ENCODE peak calls at places on chromosomes 3 and 15, in nine cellular contexts. One of them, this sample, is unnamed.
A peak's percentile ranks its signal among the peaks of the same experiment; 100 is the strongest.

GRCh38 chr15:77075528-77075927 is 4.6 kb upstream of the TSPAN3 start:
- DNase-seq in adrenal gland: peak; percentile 80
- DNase-seq in fibroblast of mammary gland: no peak
- DNase-seq in A549: no peak
- DNase-seq in OCI-LY7: no peak
- DNase-seq in HFFc6: peak; percentile 45
- DNase-seq in activated B cell treated with CpG ODN at 0.5 μM for 24 hours: no peak
- DNase-seq in fibroblast of lung: no peak
- DNase-seq in AG04450: no peak
- DNase-seq in this sample: no peak

GRCh38 chr3:38229036-38229435 is 36.6 kb upstream of the SLC22A13 start:
- DNase-seq in fibroblast of mammary gland: peak; percentile 21
- DNase-seq in activated B cell treated with CpG ODN at 0.5 μM for 24 hours: no peak
- DNase-seq in OCI-LY7: no peak
- DNase-seq in A549: no peak
- DNase-seq in AG04450: no peak
- DNase-seq in adrenal gland: no peak
- DNase-seq in fibroblast of lung: peak; percentile 13
- DNase-seq in HFFc6: no peak
- DNase-seq in this sample: no peak

GRCh38 chr3:178436773-178437172 is 99.5 kb upstream of the KCNMB2 start:
- DNase-seq in AG04450: no peak
- DNase-seq in fibroblast of mammary gland: peak; percentile 69
- DNase-seq in fibroblast of lung: peak; percentile 73
- DNase-seq in A549: peak; percentile 22
- DNase-seq in activated B cell treated with CpG ODN at 0.5 μM for 24 hours: no peak
- DNase-seq in adrenal gland: no peak
- DNase-seq in HFFc6: peak; percentile 37
- DNase-seq in OCI-LY7: peak; percentile 52
- DNase-seq in this sample: no peak

GRCh38 chr3:101942356-101942755 is 93.0 kb downstream of the NFKBIZ start:
- DNase-seq in fibroblast of lung: peak; percentile 26
- DNase-seq in OCI-LY7: peak; percentile 43
- DNase-seq in AG04450: no peak
- DNase-seq in HFFc6: no peak
- DNase-seq in fibroblast of mammary gland: peak; percentile 27
- DNase-seq in activated B cell treated with CpG ODN at 0.5 μM for 24 hours: no peak
- DNase-seq in adrenal gland: no peak
- DNase-seq in A549: no peak
- DNase-seq in this sample: no peak

GRCh38 chr15:62469874-62470688 is 305.0 kb upstream of the C2CD4B start:
- DNase-seq in A549: no peak
- DNase-seq in fibroblast of lung: peak; percentile 81
- DNase-seq in adrenal gland: no peak
- DNase-seq in activated B cell treated with CpG ODN at 0.5 μM for 24 hours: no peak
- DNase-seq in AG04450: peak; percentile 54
- DNase-seq in HFFc6: peak; percentile 89
- DNase-seq in OCI-LY7: no peak
- DNase-seq in fibroblast of mammary gland: peak; percentile 90
- DNase-seq in this sample: no peak

GRCh38 chr15:75904241-75904631 is 558 bp downstream of the FBXO22 start:
- DNase-seq in adrenal gland: peak; percentile 38
- DNase-seq in OCI-LY7: peak; percentile 44
- DNase-seq in activated B cell treated with CpG ODN at 0.5 μM for 24 hours: no peak
- DNase-seq in A549: peak; percentile 59
- DNase-seq in fibroblast of mammary gland: peak; percentile 37
- DNase-seq in fibroblast of lung: peak; percentile 34
- DNase-seq in AG04450: no peak
- DNase-seq in HFFc6: peak; percentile 10
- DNase-seq in this sample: no peak

GRCh38 chr3:156605686-156606605 is 51.0 kb upstream of the SSR3 start:
- DNase-seq in A549: no peak
- DNase-seq in activated B cell treated with CpG ODN at 0.5 μM for 24 hours: no peak
- DNase-seq in AG04450: no peak
- DNase-seq in fibroblast of lung: peak; percentile 74
- DNase-seq in OCI-LY7: no peak
- DNase-seq in adrenal gland: peak; percentile 13
- DNase-seq in fibroblast of mammary gland: peak; percentile 78
- DNase-seq in HFFc6: peak; percentile 83
- DNase-seq in this sample: no peak

GRCh38 chr3:125207949-125208568 is 4.5 kb downstream of the SLC12A8 start:
- DNase-seq in adrenal gland: no peak
- DNase-seq in A549: no peak
- DNase-seq in AG04450: no peak
- DNase-seq in HFFc6: no peak
- DNase-seq in fibroblast of mammary gland: peak; percentile 33
- DNase-seq in OCI-LY7: no peak
- DNase-seq in fibroblast of lung: no peak
- DNase-seq in activated B cell treated with CpG ODN at 0.5 μM for 24 hours: no peak
- DNase-seq in this sample: no peak

GRCh38 chr3:5017953-5018531 is 38.8 kb downstream of the BHLHE40 start:
- DNase-seq in fibroblast of lung: peak; percentile 49
- DNase-seq in AG04450: no peak
- DNase-seq in adrenal gland: peak; percentile 56
- DNase-seq in OCI-LY7: no peak
- DNase-seq in fibroblast of mammary gland: peak; percentile 72
- DNase-seq in A549: peak; percentile 86
- DNase-seq in HFFc6: no peak
- DNase-seq in activated B cell treated with CpG ODN at 0.5 μM for 24 hours: no peak
- DNase-seq in this sample: peak; percentile 35

GRCh38 chr15:37059051-37059450 is 41.3 kb downstream of the MEIS2 start:
- DNase-seq in fibroblast of lung: peak; percentile 94
- DNase-seq in OCI-LY7: no peak
- DNase-seq in activated B cell treated with CpG ODN at 0.5 μM for 24 hours: no peak
- DNase-seq in fibroblast of mammary gland: peak; percentile 75
- DNase-seq in HFFc6: peak; percentile 67
- DNase-seq in adrenal gland: no peak
- DNase-seq in AG04450: peak; percentile 73
- DNase-seq in A549: no peak
- DNase-seq in this sample: peak; percentile 42

GRCh38 chr15:27059610-27060202 is 88.7 kb downstream of the GABRG3 start:
- DNase-seq in OCI-LY7: peak; percentile 44
- DNase-seq in fibroblast of mammary gland: peak; percentile 26
- DNase-seq in adrenal gland: peak; percentile 74
- DNase-seq in HFFc6: peak; percentile 12
- DNase-seq in fibroblast of lung: peak; percentile 56
- DNase-seq in AG04450: no peak
- DNase-seq in A549: peak; percentile 75
- DNase-seq in activated B cell treated with CpG ODN at 0.5 μM for 24 hours: no peak
- DNase-seq in this sample: peak; percentile 2

GRCh38 chr15:29708519-29708918 is 113.7 kb downstream of the TJP1 start:
- DNase-seq in adrenal gland: no peak
- DNase-seq in AG04450: no peak
- DNase-seq in activated B cell treated with CpG ODN at 0.5 μM for 24 hours: no peak
- DNase-seq in OCI-LY7: no peak
- DNase-seq in fibroblast of mammary gland: peak; percentile 13
- DNase-seq in fibroblast of lung: no peak
- DNase-seq in HFFc6: no peak
- DNase-seq in A549: no peak
- DNase-seq in this sample: no peak

GRCh38 chr3:4449043-4449803 is 17.8 kb downstream of the SUMF1 start:
- DNase-seq in HFFc6: no peak
- DNase-seq in A549: no peak
- DNase-seq in AG04450: no peak
- DNase-seq in activated B cell treated with CpG ODN at 0.5 μM for 24 hours: no peak
- DNase-seq in fibroblast of lung: no peak
- DNase-seq in adrenal gland: no peak
- DNase-seq in fibroblast of mammary gland: no peak
- DNase-seq in OCI-LY7: no peak
- DNase-seq in this sample: no peak

GRCh38 chr3:183149915-183150825 is 12.4 kb downstream of the LAMP3 start:
- DNase-seq in adrenal gland: no peak
- DNase-seq in HFFc6: no peak
- DNase-seq in AG04450: no peak
- DNase-seq in fibroblast of mammary gland: peak; percentile 10
- DNase-seq in fibroblast of lung: peak; percentile 38
- DNase-seq in OCI-LY7: no peak
- DNase-seq in activated B cell treated with CpG ODN at 0.5 μM for 24 hours: no peak
- DNase-seq in A549: no peak
- DNase-seq in this sample: no peak

GRCh38 chr3:197029511-197030167 is at the start of gene MELTF:
- DNase-seq in AG04450: peak; percentile 21
- DNase-seq in adrenal gland: peak; percentile 35
- DNase-seq in activated B cell treated with CpG ODN at 0.5 μM for 24 hours: peak; percentile 83
- DNase-seq in A549: peak; percentile 75
- DNase-seq in fibroblast of lung: peak; percentile 72
- DNase-seq in HFFc6: no peak
- DNase-seq in fibroblast of mammary gland: peak; percentile 64
- DNase-seq in OCI-LY7: peak; percentile 83
- DNase-seq in this sample: peak; percentile 11

GRCh38 chr3:49972656-49973055 is 32.7 kb downstream of the RBM6 start:
- DNase-seq in HFFc6: no peak
- DNase-seq in fibroblast of mammary gland: no peak
- DNase-seq in OCI-LY7: no peak
- DNase-seq in AG04450: no peak
- DNase-seq in adrenal gland: no peak
- DNase-seq in activated B cell treated with CpG ODN at 0.5 μM for 24 hours: no peak
- DNase-seq in A549: no peak
- DNase-seq in fibroblast of lung: no peak
- DNase-seq in this sample: no peak

GRCh38 chr3:70726096-70726745 is 413.8 kb upstream of the MDFIC2 start:
- DNase-seq in adrenal gland: no peak
- DNase-seq in activated B cell treated with CpG ODN at 0.5 μM for 24 hours: no peak
- DNase-seq in A549: no peak
- DNase-seq in fibroblast of mammary gland: no peak
- DNase-seq in fibroblast of lung: no peak
- DNase-seq in AG04450: no peak
- DNase-seq in OCI-LY7: no peak
- DNase-seq in HFFc6: no peak
- DNase-seq in this sample: no peak

GRCh38 chr3:20648921-20649381 is 462.9 kb upstream of the SGO1 start:
- DNase-seq in HFFc6: peak; percentile 48
- DNase-seq in adrenal gland: no peak
- DNase-seq in A549: no peak
- DNase-seq in activated B cell treated with CpG ODN at 0.5 μM for 24 hours: no peak
- DNase-seq in AG04450: no peak
- DNase-seq in OCI-LY7: no peak
- DNase-seq in fibroblast of mammary gland: peak; percentile 85
- DNase-seq in fibroblast of lung: peak; percentile 20
- DNase-seq in this sample: peak; percentile 71

DNA sequence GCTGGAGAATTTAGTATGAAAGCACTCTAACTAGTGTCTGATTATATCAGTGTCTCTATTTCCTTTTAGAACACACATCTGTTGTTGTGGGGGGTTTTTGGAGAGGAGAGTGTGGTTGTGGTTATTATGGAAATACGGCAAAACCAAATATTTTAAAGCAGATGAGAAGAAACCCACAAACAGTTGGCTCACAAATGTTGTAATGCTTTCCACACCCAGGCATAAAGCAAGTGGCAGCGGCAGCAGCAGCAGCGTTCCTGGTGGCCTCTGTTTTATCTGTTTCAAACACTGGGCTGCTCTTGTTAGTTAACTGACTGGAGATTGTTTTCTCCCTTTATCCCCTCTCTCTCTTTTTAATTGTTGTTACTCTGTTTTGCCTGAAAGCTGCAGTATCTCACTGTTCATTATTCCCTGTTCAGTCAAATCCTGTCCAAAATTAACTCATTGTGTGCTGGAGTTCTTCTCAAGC is 1045.5 kb upstream of the NR2F2 start:
- DNase-seq in fibroblast of mammary gland: peak; percentile 61
- DNase-seq in A549: no peak
- DNase-seq in adrenal gland: no peak
- DNase-seq in OCI-LY7: no peak
- DNase-seq in activated B cell treated with CpG ODN at 0.5 μM for 24 hours: no peak
- DNase-seq in AG04450: no peak
- DNase-seq in HFFc6: peak; percentile 31
- DNase-seq in fibroblast of lung: peak; percentile 89
- DNase-seq in this sample: no peak
- TF ChIP-seq CTCF in fibroblast of mammary gland: peak; percentile 19
- TF ChIP-seq CTCF in A549: no peak
- TF ChIP-seq CTCF in adrenal gland: no peak
- TF ChIP-seq CTCF in OCI-LY7: no peak
- TF ChIP-seq CTCF in activated B cell treated with CpG ODN at 0.5 μM for 24 hours: no peak
- TF ChIP-seq CTCF in AG04450: peak; percentile 28
- TF ChIP-seq CTCF in HFFc6: peak; percentile 27
- TF ChIP-seq CTCF in fibroblast of lung: peak; percentile 38
- TF ChIP-seq CTCF in this sample: peak; percentile 8

GRCh38 chr3:81339040-81339845 is 422.2 kb downstream of the GBE1 start:
- DNase-seq in HFFc6: no peak
- DNase-seq in activated B cell treated with CpG ODN at 0.5 μM for 24 hours: no peak
- DNase-seq in A549: peak; percentile 24
- DNase-seq in fibroblast of mammary gland: peak; percentile 13
- DNase-seq in AG04450: no peak
- DNase-seq in adrenal gland: no peak
- DNase-seq in fibroblast of lung: peak; percentile 3
- DNase-seq in OCI-LY7: peak; percentile 13
- DNase-seq in this sample: no peak
- TF ChIP-seq CTCF in HFFc6: peak; percentile 84
- TF ChIP-seq CTCF in activated B cell treated with CpG ODN at 0.5 μM for 24 hours: no peak
- TF ChIP-seq CTCF in A549: peak; percentile 53
- TF ChIP-seq CTCF in fibroblast of mammary gland: peak; percentile 59
- TF ChIP-seq CTCF in AG04450: peak; percentile 54
- TF ChIP-seq CTCF in adrenal gland: peak; percentile 11
- TF ChIP-seq CTCF in fibroblast of lung: peak; percentile 43
- TF ChIP-seq CTCF in OCI-LY7: peak; percentile 79
- TF ChIP-seq CTCF in this sample: peak; percentile 47

DNA sequence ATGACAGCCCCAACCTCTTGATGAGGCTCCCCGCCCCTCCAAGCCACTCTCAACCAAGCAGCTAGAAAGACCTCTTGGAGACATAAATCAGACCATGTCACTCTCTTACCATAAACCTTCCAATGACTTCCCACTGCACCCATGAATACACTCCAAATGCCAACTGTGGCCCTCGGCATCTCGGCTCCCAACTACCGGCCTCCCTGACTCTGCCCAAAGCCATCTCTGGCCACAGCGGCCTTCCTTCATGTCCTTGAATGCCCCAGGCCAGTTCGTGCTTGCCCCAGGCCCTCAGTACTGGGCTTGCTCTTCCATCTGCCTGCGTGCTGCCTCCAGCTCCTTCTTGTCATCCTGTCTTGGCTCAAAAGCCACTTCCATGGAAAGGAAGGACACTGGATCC is 32.0 kb downstream of the HCN4 start:
- DNase-seq in HFFc6: no peak
- DNase-seq in AG04450: no peak
- DNase-seq in fibroblast of mammary gland: no peak
- DNase-seq in A549: no peak
- DNase-seq in adrenal gland: no peak
- DNase-seq in OCI-LY7: no peak
- DNase-seq in activated B cell treated with CpG ODN at 0.5 μM for 24 hours: no peak
- DNase-seq in fibroblast of lung: no peak
- DNase-seq in this sample: no peak
- TF ChIP-seq CTCF in HFFc6: no peak
- TF ChIP-seq CTCF in AG04450: no peak
- TF ChIP-seq CTCF in fibroblast of mammary gland: no peak
- TF ChIP-seq CTCF in A549: no peak
- TF ChIP-seq CTCF in adrenal gland: no peak
- TF ChIP-seq CTCF in OCI-LY7: no peak
- TF ChIP-seq CTCF in activated B cell treated with CpG ODN at 0.5 μM for 24 hours: no peak
- TF ChIP-seq CTCF in fibroblast of lung: no peak
- TF ChIP-seq CTCF in this sample: no peak

DNA sequence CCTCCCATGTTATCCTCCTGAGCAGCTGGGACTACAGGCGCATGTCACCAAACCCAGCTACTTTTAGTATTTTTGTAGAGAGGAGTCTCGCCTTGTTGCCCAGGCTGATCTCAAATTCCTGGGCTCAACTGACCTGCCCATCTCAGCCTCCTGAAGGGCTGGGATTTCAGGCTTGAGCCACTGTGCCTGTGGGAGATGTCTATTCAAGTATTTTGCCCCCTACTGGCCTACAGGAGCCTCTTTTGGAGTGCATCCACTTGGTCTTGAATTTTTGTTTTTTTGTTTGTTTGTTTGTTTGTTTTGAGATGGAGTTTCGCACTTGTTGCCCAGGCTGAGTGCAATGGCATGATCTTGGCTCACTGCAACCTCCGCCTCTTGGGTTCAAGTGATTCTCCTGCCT is 3.2 kb upstream of the DHX30 start:
- DNase-seq in adrenal gland: no peak
- DNase-seq in activated B cell treated with CpG ODN at 0.5 μM for 24 hours: no peak
- DNase-seq in HFFc6: no peak
- DNase-seq in AG04450: no peak
- DNase-seq in A549: peak; percentile 42
- DNase-seq in OCI-LY7: no peak
- DNase-seq in fibroblast of lung: no peak
- DNase-seq in fibroblast of mammary gland: peak; percentile 17
- DNase-seq in this sample: no peak
- TF ChIP-seq CTCF in adrenal gland: no peak
- TF ChIP-seq CTCF in activated B cell treated with CpG ODN at 0.5 μM for 24 hours: no peak
- TF ChIP-seq CTCF in HFFc6: peak; percentile 69
- TF ChIP-seq CTCF in AG04450: peak; percentile 31
- TF ChIP-seq CTCF in A549: no peak
- TF ChIP-seq CTCF in OCI-LY7: peak; percentile 70
- TF ChIP-seq CTCF in fibroblast of lung: peak; percentile 37
- TF ChIP-seq CTCF in fibroblast of mammary gland: peak; percentile 47
- TF ChIP-seq CTCF in this sample: peak; percentile 13

This sample was measured in AG09319.